ENCODE peak calls at places on chromosomes 16 and 17, in five cellular contexts. W is transverse colon; Y is CD4-positive, alpha-beta T cell; F is epithelial cell of proximal tubule; X is H9. C is an unnamed sample.

GRCh38 chr17:81392909-81393654 is 2.2 kb upstream of the BAHCC1 start:
- DNase-seq in W (no peak), Y (no peak), F (no peak), X (no peak), C (no peak)

GRCh38 chr16:72317378-72317777 is 145.4 kb upstream of the PMFBP1 start:
- DNase-seq in W (no peak), Y (no peak), F (no peak), X (no peak), C (no peak)

GRCh38 chr17:6428207-6428965 is 6.5 kb downstream of the AIPL1 start:
- DNase-seq in W (no peak), Y (no peak), F (no peak), X (no peak), C (no peak)

GRCh38 chr17:82316651-82317393 is 586 bp downstream of the CD7 start:
- DNase-seq in W (no peak), Y (no peak), F (no peak), X (no peak), C (no peak)

GRCh38 chr17:16283705-16284104 is 66.7 kb downstream of the PIGL start:
- DNase-seq in W (no peak), Y (no peak), F (no peak), X (no peak), C (no peak)

GRCh38 chr16:2818278-2818876 is 1.3 kb downstream of the PRSS21 start:
- DNase-seq in W (peak), Y (no peak), F (no peak), X (no peak), C (no peak)

GRCh38 chr16:87938412-87938949 is 2.2 kb upstream of the CA5A start:
- DNase-seq in W (no peak), Y (no peak), F (no peak), X (no peak), C (no peak)

GRCh38 chr17:72587156-72587555 is 466.3 kb downstream of the SOX9 start:
- DNase-seq in W (no peak), Y (no peak), F (no peak), X (no peak), C (no peak)

GRCh38 chr17:78356163-78356713 is 3.6 kb downstream of the SOCS3 start:
- DNase-seq in W (peak), Y (peak), F (no peak), X (peak), C (peak)

GRCh38 chr17:64130559-64131001 is 636 bp upstream of the ERN1 start:
- DNase-seq in W (peak), Y (no peak), F (no peak), X (no peak), C (no peak)

GRCh38 chr16:54171855-54172537 is 114.6 kb downstream of the IRX3 start:
- DNase-seq in W (no peak), Y (no peak), F (peak), X (no peak), C (no peak)

GRCh38 chr16:87963400-87963799 is 12.2 kb downstream of the BANP start:
- DNase-seq in W (no peak), Y (peak), F (no peak), X (no peak), C (no peak)

GRCh38 chr17:80970762-80971703 is 20.6 kb upstream of the CHMP6 start:
- DNase-seq in W (no peak), Y (no peak), F (no peak), X (no peak), C (no peak)

GRCh38 chr17:75475851-75476250 is 19.4 kb downstream of the TMEM94 start:
- DNase-seq in W (no peak), Y (no peak), F (no peak), X (no peak), C (no peak)

GRCh38 chr16:77364770-77365169 is 70.1 kb downstream of the ADAMTS18 start:
- DNase-seq in W (no peak), Y (no peak), F (no peak), X (no peak), C (no peak)

GRCh38 chr16:56851671-56852400 is 13.2 kb upstream of the SLC12A3 start:
- DNase-seq in W (no peak), Y (no peak), F (no peak), X (peak), C (no peak)

GRCh38 chr16:4142268-4142667 is 26.0 kb upstream of the ADCY9 start:
- DNase-seq in W (no peak), Y (peak), F (no peak), X (no peak), C (no peak)

GRCh38 chr16:10987361-10988163 is 43.2 kb downstream of the CLEC16A start:
- DNase-seq in W (no peak), Y (no peak), F (no peak), X (no peak), C (no peak)

GRCh38 chr16:10990378-10990777 is 46.0 kb downstream of the CLEC16A start:
- DNase-seq in W (no peak), Y (no peak), F (no peak), X (no peak), C (no peak)

GRCh38 chr16:10988164-10988803 is 43.9 kb downstream of the CLEC16A start:
- DNase-seq in W (no peak), Y (peak), F (no peak), X (peak), C (no peak)

GRCh38 chr16:10989494-10989893 is 45.1 kb downstream of the CLEC16A start:
- DNase-seq in W (no peak), Y (no peak), F (no peak), X (no peak), C (no peak)

DNA sequence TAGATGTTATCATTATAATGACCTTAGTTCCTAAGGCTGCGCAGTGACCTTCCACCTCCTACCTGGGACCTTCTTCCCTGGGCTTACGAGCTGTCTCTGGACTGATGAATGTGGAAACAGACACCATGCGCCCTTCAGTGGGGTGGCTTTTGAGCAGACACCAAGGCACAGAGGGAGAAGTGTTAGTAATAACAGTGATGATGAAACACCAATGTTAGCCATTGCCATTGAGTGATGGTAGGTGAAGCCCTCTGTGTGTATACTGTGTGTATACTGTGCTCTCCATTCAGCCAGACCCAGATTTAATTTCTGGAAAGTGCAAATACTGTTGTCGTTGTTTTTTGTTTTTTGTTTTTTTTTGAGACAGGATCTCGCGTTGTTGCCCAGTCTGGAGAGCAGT is 44.5 kb downstream of the CLEC16A start:
- DNase-seq in W (no peak), Y (no peak), F (no peak), X (no peak), C (no peak)
- TF ChIP-seq CTCF in W (no peak), Y (no peak), F (no peak), X (no peak), C (no peak)

GRCh38 chr17:76683921-76684745 is 26.6 kb downstream of the MXRA7 start:
- DNase-seq in W (no peak), Y (no peak), F (no peak), X (no peak), C (no peak)

GRCh38 chr17:76683011-76683755 is 27.6 kb downstream of the MXRA7 start:
- DNase-seq in W (no peak), Y (no peak), F (no peak), X (no peak), C (no peak)

GRCh38 chr17:76679242-76679641 is 31.5 kb downstream of the MXRA7 start:
- DNase-seq in W (no peak), Y (no peak), F (no peak), X (no peak), C (no peak)

GRCh38 chr17:76682306-76682705 is 28.5 kb downstream of the MXRA7 start:
- DNase-seq in W (no peak), Y (no peak), F (no peak), X (no peak), C (no peak)

DNA sequence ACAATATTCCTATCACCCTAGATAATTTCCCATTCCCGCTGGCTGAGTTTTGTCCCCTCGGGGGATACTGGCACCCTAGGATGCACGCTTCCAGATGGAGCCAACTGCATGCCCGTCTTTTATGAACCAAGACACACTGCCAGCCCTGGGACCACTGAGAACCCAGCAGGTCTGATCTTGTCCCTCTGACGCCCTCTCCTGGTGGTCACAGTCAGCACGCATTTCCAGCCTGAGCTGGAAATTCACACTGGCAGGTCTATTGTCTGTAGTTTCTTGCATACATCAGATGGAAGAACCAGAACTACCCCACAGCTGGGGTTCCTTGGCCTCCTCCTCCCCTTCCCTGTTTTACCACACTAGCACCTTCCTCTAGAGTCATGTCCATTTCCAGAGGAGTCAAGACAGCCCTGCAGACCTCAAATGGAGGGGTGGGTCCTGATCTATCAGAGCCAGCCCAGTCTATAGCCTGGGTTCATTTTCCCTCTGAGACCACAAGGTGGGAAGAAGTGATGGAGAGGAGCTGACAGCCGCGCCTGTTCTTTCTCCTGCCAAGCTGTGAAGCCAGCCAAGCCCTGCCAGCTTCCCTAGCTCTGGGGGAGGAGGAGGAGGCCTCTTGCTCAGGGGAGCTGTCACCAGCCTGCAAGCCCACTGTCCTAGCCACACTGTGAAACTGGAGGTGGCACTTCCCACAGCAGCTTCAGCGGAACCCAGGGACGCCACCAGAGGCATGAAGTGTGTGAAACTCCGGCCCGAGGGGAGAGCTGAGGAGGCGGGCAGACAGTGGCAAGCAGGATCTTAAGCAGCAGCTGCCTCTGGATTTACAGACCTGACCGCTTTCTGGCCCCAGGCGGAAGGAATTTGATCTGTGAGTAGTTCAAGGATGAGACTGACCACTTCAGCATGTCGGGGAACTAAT is 29.3 kb downstream of the MXRA7 start:
- DNase-seq in W (peak), Y (peak), F (no peak), X (peak), C (peak)
- TF ChIP-seq CTCF in W (peak), Y (peak), F (peak), X (peak), C (peak)

DNA sequence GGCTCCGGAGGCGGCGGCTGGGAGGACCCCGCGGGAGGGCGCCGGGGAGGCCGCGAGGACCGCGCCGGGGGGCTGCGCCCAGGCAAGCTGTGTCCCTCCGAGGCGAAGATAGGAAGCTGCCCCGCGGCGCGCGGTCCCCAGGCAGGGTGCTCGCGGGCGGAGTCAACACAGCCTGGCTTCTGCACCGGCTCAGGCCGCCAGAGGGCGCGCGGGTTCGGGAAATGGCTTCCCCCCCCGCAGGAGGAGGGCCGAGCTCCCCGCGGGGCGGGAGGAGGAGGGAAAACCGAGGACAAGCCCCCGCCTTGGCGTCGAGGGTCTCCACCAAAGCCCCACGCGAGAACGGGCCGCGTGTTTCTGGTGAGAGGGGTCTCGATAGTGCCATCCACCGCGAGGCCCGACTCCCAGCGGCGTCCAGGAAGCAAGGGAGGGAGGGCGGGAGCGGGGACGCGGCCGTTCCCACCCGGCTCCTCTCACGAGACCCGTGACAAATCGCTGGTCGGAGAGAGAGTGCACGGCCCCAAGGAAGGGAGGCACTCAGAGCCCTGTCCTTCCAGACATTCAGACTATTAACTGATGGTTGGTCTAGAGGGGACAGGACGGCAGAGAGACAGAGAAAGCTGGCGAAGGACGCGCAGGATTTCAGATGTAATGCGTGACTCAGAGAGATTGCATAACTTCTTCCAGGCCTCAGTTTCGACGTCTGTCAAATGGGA is 64.4 kb upstream of the DNAJA2 start:
- DNase-seq in W (peak), Y (peak), F (no peak), X (peak), C (peak)
- TF ChIP-seq CTCF in W (peak), Y (peak), F (peak), X (peak), C (no peak)

GRCh38 chr17:39406951-39407350 is 5.5 kb upstream of the FBXL20 start:
- DNase-seq in W (no peak), Y (no peak), F (no peak), X (no peak), C (no peak)
- TF ChIP-seq CTCF in W (no peak), Y (no peak), F (no peak), X (no peak), C (no peak)

GRCh38 chr16:69772560-69773254 is 10.6 kb downstream of the WWP2 start:
- DNase-seq in W (no peak), Y (no peak), F (no peak), X (no peak), C (no peak)

GRCh38 chr16:69771651-69771967 is 9.5 kb downstream of the WWP2 start:
- DNase-seq in W (no peak), Y (no peak), F (no peak), X (no peak), C (no peak)

GRCh38 chr16:69773255-69773947 is 11.3 kb downstream of the WWP2 start:
- DNase-seq in W (no peak), Y (no peak), F (no peak), X (no peak), C (no peak)

GRCh38 chr16:69779724-69780123 is 17.6 kb downstream of the WWP2 start:
- DNase-seq in W (no peak), Y (no peak), F (no peak), X (no peak), C (no peak)

GRCh38 chr16:69775535-69775934 is 13.4 kb downstream of the WWP2 start:
- DNase-seq in W (no peak), Y (no peak), F (no peak), X (no peak), C (no peak)
- TF ChIP-seq CTCF in W (no peak), Y (no peak), F (no peak), X (no peak), C (no peak)

GRCh38 chr17:34383225-34383615 is 20.2 kb upstream of the CCL1 start:
- DNase-seq in W (no peak), Y (no peak), F (no peak), X (peak), C (no peak)
- TF ChIP-seq CTCF in W (no peak), Y (no peak), F (no peak), X (no peak), C (no peak)

DNA sequence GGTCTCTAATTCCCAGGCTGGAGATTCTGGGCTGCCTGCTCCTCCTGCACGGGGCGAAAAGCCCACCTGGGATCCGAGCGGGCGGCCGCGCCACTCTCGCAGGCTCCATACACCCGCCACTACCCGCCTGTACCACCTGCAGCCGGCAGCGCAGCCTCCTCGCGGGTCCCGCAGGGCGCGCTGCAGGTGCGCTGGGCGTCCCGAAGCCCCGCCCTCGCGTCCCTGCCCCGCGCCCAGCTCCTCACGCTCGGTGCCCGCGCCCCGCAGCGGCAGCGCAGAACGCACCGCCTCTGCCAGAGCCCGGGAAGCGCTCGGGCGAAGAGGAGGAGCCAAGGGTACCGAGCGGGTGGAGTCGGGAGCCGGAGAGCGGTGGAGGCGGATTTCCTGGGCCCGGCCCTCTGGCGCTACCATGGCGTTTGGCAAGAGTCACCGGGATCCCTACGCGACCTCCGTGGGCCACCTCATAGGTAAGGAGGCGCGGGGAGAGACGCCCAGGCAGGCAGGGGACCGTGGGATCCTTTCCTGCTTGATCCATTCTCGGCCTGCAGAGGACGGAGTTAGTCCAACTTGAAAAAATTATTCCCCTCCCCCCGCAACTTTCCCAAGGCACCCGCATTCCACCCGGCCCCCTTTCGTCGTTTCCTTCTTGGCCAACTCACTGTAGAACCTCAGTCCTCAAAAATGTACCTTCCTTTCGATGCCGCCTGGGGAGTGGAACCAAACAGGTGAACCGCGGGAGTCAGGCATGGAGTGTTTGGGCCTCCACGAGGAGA is at the start of gene TOM1L1:
- DNase-seq in W (peak), Y (no peak), F (no peak), X (peak), C (peak)
- TF ChIP-seq CTCF in W (no peak), Y (no peak), F (no peak), X (peak), C (peak)

GRCh38 chr16:66742409-66742808 is 9.0 kb downstream of the DYNC1LI2 start:
- DNase-seq in W (no peak), Y (no peak), F (no peak), X (no peak), C (no peak)
- TF ChIP-seq CTCF in W (no peak), Y (no peak), F (no peak), X (no peak), C (no peak)